ENCODE peak calls at places on chromosomes 7 and 10, in five cellular contexts. T is uterus, F is H1, A is right lobe of liver, J is A673. C is an unnamed sample.

GRCh38 chr10:21021843-21022594 is 124.9 kb upstream of the NEBL start:
- DNase-seq in F (no peak), A (no peak), J (no peak), T (no peak), C (no peak)

GRCh38 chr10:78947226-78947625 is 121.5 kb upstream of the ZMIZ1 start:
- DNase-seq in J (no peak), T (no peak), A (no peak), F (no peak), C (no peak)

GRCh38 chr7:89927762-89928161 is 226.5 kb upstream of the STEAP1 start:
- DNase-seq in A (no peak), J (no peak), T (no peak), F (no peak), C (no peak)

GRCh38 chr10:52621635-52622079 is 150.9 kb downstream of the MBL2 start:
- DNase-seq in F (no peak), A (no peak), J (peak; percentile 65), T (no peak), C (no peak)

GRCh38 chr10:105743343-105744056 is 1102.4 kb downstream of the SORCS3 start:
- DNase-seq in F (no peak), T (no peak), J (no peak), A (no peak), C (no peak)

GRCh38 chr10:61628875-61629513 is 33.7 kb upstream of the CABCOCO1 start:
- DNase-seq in J (peak; percentile 57), A (no peak), T (peak; percentile 31), F (no peak), C (no peak)

GRCh38 chr7:21338728-21339164 is 89.1 kb upstream of the SP4 start:
- DNase-seq in J (no peak), A (no peak), F (no peak), T (no peak), C (no peak)

GRCh38 chr7:93036807-93037206 is 81.0 kb downstream of the SAMD9 start:
- DNase-seq in T (no peak), J (no peak), A (no peak), F (no peak), C (no peak)

GRCh38 chr7:30074422-30075030 is 46.3 kb downstream of the PLEKHA8 start:
- DNase-seq in T (no peak), A (no peak), F (no peak), J (peak; percentile 51), C (no peak)

GRCh38 chr10:94038024-94038423 is 44.3 kb downstream of the PLCE1 start:
- DNase-seq in J (no peak), F (no peak), T (no peak), A (no peak), C (no peak)

GRCh38 chr10:26381986-26382385 is 56.2 kb upstream of the APBB1IP start:
- DNase-seq in T (no peak), J (no peak), A (no peak), F (no peak), C (no peak)

GRCh38 chr7:8212638-8213037 is 49.3 kb downstream of the ICA1 start:
- DNase-seq in T (no peak), A (peak; percentile 83), J (no peak), F (no peak), C (no peak)

GRCh38 chr7:5704534-5704922 is 76.9 kb downstream of the RNF216 start:
- DNase-seq in F (peak; percentile 71), A (peak; percentile 83), J (peak; percentile 85), T (peak; percentile 86), C (peak; percentile 70)

GRCh38 chr10:73591935-73592699 is 975 bp upstream of the USP54 start:
- DNase-seq in T (peak; percentile 71), A (peak; percentile 81), F (no peak), J (no peak), C (peak; percentile 71)

GRCh38 chr7:94972296-94972695 is 64.9 kb downstream of the PPP1R9A start:
- DNase-seq in A (no peak), F (no peak), J (no peak), T (no peak), C (no peak)

GRCh38 chr7:22779697-22780096 is 43.0 kb downstream of the TOMM7 start:
- DNase-seq in J (no peak), F (no peak), T (no peak), A (no peak), C (no peak)

GRCh38 chr10:12835709-12836108 is 165.8 kb downstream of the CCDC3 start:
- DNase-seq in F (no peak), T (no peak), A (no peak), J (no peak), C (no peak)

GRCh38 chr10:28743576-28743975 is 66.3 kb downstream of the BAMBI start:
- DNase-seq in T (no peak), F (no peak), J (no peak), A (no peak), C (no peak)

GRCh38 chr10:126561499-126562208 is 108.8 kb downstream of the C10orf90 start:
- DNase-seq in T (no peak), J (no peak), F (no peak), A (no peak), C (no peak)

GRCh38 chr10:122140941-122141623 is 130.0 kb upstream of the BTBD16 start:
- DNase-seq in A (no peak), F (no peak), T (peak; percentile 96), J (no peak), C (peak; percentile 88)

GRCh38 chr7:16098058-16098457 is 323.3 kb downstream of the CRPPA start:
- DNase-seq in F (no peak), J (no peak), T (no peak), A (no peak), C (no peak)

GRCh38 chr7:25308246-25308645 is 80.0 kb upstream of the NPVF start:
- DNase-seq in J (no peak), T (no peak), A (no peak), F (no peak), C (no peak)

GRCh38 chr10:5904227-5904626 is 14.2 kb downstream of the FBH1 start:
- DNase-seq in A (no peak), T (no peak), F (no peak), J (no peak), C (no peak)

GRCh38 chr10:97087296-97087695 is 98.5 kb downstream of the SLIT1 start:
- DNase-seq in F (no peak), A (no peak), J (no peak), T (no peak), C (no peak)

GRCh38 chr7:12967322-12967721 is 279.9 kb downstream of the ARL4A start:
- DNase-seq in J (no peak), F (no peak), T (no peak), A (no peak), C (no peak)

GRCh38 chr10:60353519-60354258 is 36.0 kb downstream of the ANK3 start:
- DNase-seq in T (no peak), F (no peak), A (peak; percentile 43), J (no peak), C (no peak)

GRCh38 chr7:82740246-82740848 is 296.8 kb upstream of the CACNA2D1 start:
- DNase-seq in T (no peak), J (peak; percentile 81), A (no peak), F (peak; percentile 64), C (no peak)

GRCh38 chr10:132945125-132945893 is 2.9 kb upstream of the CFAP46 start:
- DNase-seq in J (no peak), F (no peak), T (no peak), A (no peak), C (peak; percentile 56)

GRCh38 chr10:19974554-19974953 is 158.3 kb downstream of the PLXDC2 start:
- DNase-seq in A (no peak), F (no peak), T (no peak), J (no peak), C (no peak)

GRCh38 chr7:146366938-146367337 is 250.3 kb downstream of the CNTNAP2 start:
- DNase-seq in A (no peak), F (no peak), T (no peak), J (no peak), C (no peak)

GRCh38 chr7:150376560-150376959 is 2.6 kb upstream of the ZNF775 start:
- DNase-seq in F (no peak), A (no peak), T (no peak), J (no peak), C (peak; percentile 23)

GRCh38 chr10:110733256-110733952 is 89.3 kb downstream of the RBM20 start:
- DNase-seq in F (no peak), T (no peak), J (peak; percentile 52), A (peak; percentile 75), C (no peak)

GRCh38 chr10:103895458-103896186 is 22.4 kb downstream of the STN1 start:
- DNase-seq in F (no peak), A (no peak), J (no peak), T (no peak), C (no peak)

DNA sequence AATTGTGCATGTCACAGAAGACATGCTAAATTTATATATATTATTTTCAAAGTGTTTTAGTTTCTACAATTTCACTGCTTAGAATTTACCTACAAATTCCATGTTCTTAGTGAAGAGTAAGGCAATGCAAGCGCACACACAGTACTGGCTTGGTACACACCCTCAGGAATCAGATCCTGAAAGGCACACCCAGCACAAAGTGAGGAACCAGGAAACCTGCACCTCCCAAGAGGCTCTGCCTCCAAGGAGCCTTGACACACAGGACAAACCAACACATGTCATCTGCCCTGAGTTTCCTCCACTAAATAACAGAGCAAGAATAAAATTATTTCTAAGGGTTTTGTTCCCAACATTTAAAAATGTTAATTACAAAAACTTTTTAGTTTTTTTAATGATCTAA is 156.2 kb downstream of the PARD3 start:
- DNase-seq in T (no peak), A (no peak), F (no peak), J (no peak), C (no peak)
- H3K27ac ChIP-seq in T (no peak overlapping the region), A (no peak overlapping the region), F (no peak overlapping the region), J (no peak overlapping the region), C (no peak overlapping the region)

GRCh38 chr7:1823376-1824150 is 153.5 kb downstream of the ELFN1 start:
- DNase-seq in F (no peak), A (no peak), J (no peak), T (no peak), C (peak; percentile 48)
- H3K4me1 ChIP-seq in F (no peaks in the 10 kb centered on the region), A (no peaks in the 10 kb centered on the region), J (no peaks in the 10 kb centered on the region), T (no peaks in the 10 kb centered on the region), C (no peaks in the 10 kb centered on the region)

GRCh38 chr7:128114806-128115205 is 83.6 kb upstream of the LRRC4 start:
- DNase-seq in J (no peak), T (no peak), A (no peak), F (no peak), C (no peak)
- H3K27ac ChIP-seq in J (no peak overlapping the region), T (no peak overlapping the region), A (no peak overlapping the region), F (no peak overlapping the region), C (no peak overlapping the region)

GRCh38 chr7:48108959-48109847 is 20.1 kb downstream of the UPP1 start:
- DNase-seq in F (no peak), T (no peak), J (no peak), A (no peak), C (no peak)

GRCh38 chr7:48111596-48111995 is 22.5 kb downstream of the UPP1 start:
- DNase-seq in T (no peak), F (no peak), J (no peak), A (peak; percentile 59), C (no peak)

GRCh38 chr7:48112431-48113165 is 23.5 kb downstream of the UPP1 start:
- DNase-seq in T (no peak), A (no peak), F (no peak), J (no peak), C (no peak)

GRCh38 chr7:48109848-48110663 is 21.0 kb downstream of the UPP1 start:
- DNase-seq in T (peak; percentile 72), F (peak; percentile 96), A (peak; percentile 88), J (peak; percentile 54), C (peak; percentile 86)

DNA sequence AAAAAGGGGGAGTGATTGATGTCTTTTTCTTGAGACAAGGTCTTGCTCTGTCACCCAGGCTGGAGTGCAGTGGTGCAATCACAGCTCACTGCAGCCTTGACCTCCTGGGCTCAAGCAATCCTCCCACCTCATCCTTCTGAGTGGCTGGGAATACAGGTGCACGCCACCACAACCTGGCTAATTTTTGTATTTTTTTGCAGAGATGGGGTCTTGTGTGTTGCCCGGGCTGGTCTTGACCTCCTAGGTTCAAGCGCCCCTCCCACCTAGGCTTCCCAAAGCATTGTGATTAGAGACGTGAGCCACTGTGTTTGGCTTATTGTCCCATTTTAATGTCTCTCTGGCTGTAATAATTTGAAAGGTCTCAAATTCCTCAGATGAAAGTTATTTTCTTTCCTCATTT is 21.8 kb downstream of the UPP1 start:
- DNase-seq in T (no peak), F (no peak), J (no peak), A (no peak), C (no peak)
- H3K4me1 ChIP-seq in T (no peaks in the 10 kb centered on the region), F (no peaks in the 10 kb centered on the region), J (no peaks in the 10 kb centered on the region), A (no peaks in the 10 kb centered on the region), C (no peaks in the 10 kb centered on the region)

C was measured in upper lobe of right lung.